ENCODE peak calls at places on chromosome 10, in six cellular contexts. J, S, W, O, F and R are unnamed samples. For H3K4me1, the result is how much of the 10 kb centered on the place peaks cover.

GRCh38 chr10:13720699-13721098 is 133.9 kb downstream of the PRPF18 start:
- DNase-seq in F (no peak), S (no peak), O (no peak), W (no peak), J (no peak), R (no peak)

GRCh38 chr10:71396084-71396713 is 521 bp upstream of the CDH23 start:
- DNase-seq in O (peak), J (no peak), S (peak), F (peak), W (no peak), R (peak)

GRCh38 chr10:86665868-86666267 is 2.4 kb upstream of the LDB3 start:
- DNase-seq in W (no peak), S (no peak), F (no peak), O (no peak), J (no peak), R (no peak)

GRCh38 chr10:95906675-95907453 is 911 bp upstream of the CC2D2B start:
- DNase-seq in J (peak), F (peak), O (peak), W (no peak), S (no peak), R (no peak)

GRCh38 chr10:77459905-77460304 is 177.7 kb downstream of the KCNMA1 start:
- DNase-seq in S (no peak), F (no peak), O (no peak), J (no peak), W (no peak), R (no peak)

GRCh38 chr10:72093450-72093849 is 5.1 kb upstream of the SPOCK2 start:
- DNase-seq in J (no peak), O (no peak), S (no peak), F (no peak), W (no peak), R (no peak)

GRCh38 chr10:91013985-91014384 is 93.1 kb upstream of the ANKRD1 start:
- DNase-seq in J (no peak), W (no peak), F (no peak), S (no peak), O (no peak), R (no peak)

GRCh38 chr10:100510533-100511308 is 8.9 kb downstream of the SEC31B start:
- DNase-seq in S (no peak), W (peak), O (peak), F (no peak), J (no peak), R (no peak)

GRCh38 chr10:131972474-131973071 is 9.2 kb downstream of the BNIP3 start:
- DNase-seq in S (no peak), O (no peak), W (no peak), F (no peak), J (no peak), R (no peak)

GRCh38 chr10:86968994-86969355 is 693 bp downstream of the ADIRF start:
- DNase-seq in F (no peak), S (no peak), W (no peak), J (no peak), O (peak), R (peak)

GRCh38 chr10:93576888-93577287 is 10.4 kb downstream of the FFAR4 start:
- DNase-seq in O (no peak), J (no peak), W (no peak), F (no peak), S (no peak), R (no peak)

GRCh38 chr10:115958043-115958442 is 315.0 kb downstream of the GFRA1 start:
- DNase-seq in F (no peak), S (no peak), J (no peak), O (no peak), W (no peak), R (no peak)

GRCh38 chr10:47054936-47055335 is 143.7 kb downstream of the PTPN20 start:
- DNase-seq in W (no peak), S (no peak), J (no peak), F (peak), O (peak), R (peak)

GRCh38 chr10:117697402-117697801 is 154.9 kb downstream of the EMX2 start:
- DNase-seq in W (no peak), O (no peak), F (no peak), J (no peak), S (no peak), R (no peak)

GRCh38 chr10:82883588-82883987 is 1008.6 kb downstream of the NRG3 start:
- DNase-seq in J (no peak), F (no peak), W (no peak), S (no peak), O (no peak), R (no peak)

DNA sequence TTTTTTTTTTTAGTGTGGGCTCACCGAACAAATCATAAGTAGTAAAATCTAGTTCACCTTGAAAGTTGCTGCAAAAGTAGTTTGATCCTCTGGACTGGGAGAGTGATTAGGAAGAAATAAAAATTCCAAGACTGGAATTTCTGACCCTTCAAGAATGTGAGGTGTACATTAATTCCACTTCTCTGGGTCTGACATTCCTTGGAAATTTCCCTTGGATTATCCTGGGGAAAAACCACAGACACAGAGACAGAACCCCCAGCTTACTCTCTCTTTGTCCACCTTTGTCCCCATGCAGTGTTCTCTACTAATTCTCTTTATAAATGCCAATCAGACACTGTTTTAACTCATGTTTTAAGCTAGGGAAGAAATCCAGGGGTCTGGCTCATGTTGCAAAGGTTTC is 86.2 kb downstream of the BAMBI start:
- DNase-seq in W (no peak), O (no peak), F (no peak), S (no peak), J (no peak), R (no peak)
- H3K4me1 ChIP-seq in W (under half), O (under half), F (under half), S (under half), J (under half), R (under half)

GRCh38 chr10:52950578-52950977 is 178.0 kb upstream of the MBL2 start:
- DNase-seq in W (no peak), F (no peak), O (no peak), J (no peak), S (no peak), R (no peak)
- TF ChIP-seq POLR2AphosphoS5 in W (no peak), F (no peak), O (no peak), J (no peak), S (no peak), R (no peak)

GRCh38 chr10:59873924-59874323 is 32.4 kb downstream of the CCDC6 start:
- DNase-seq in S (no peak), W (no peak), O (no peak), J (no peak), F (no peak), R (no peak)
- H3K4me1 ChIP-seq in S (under half), W (under half), O (under half), J (under half), F (half or more), R (half or more)

DNA sequence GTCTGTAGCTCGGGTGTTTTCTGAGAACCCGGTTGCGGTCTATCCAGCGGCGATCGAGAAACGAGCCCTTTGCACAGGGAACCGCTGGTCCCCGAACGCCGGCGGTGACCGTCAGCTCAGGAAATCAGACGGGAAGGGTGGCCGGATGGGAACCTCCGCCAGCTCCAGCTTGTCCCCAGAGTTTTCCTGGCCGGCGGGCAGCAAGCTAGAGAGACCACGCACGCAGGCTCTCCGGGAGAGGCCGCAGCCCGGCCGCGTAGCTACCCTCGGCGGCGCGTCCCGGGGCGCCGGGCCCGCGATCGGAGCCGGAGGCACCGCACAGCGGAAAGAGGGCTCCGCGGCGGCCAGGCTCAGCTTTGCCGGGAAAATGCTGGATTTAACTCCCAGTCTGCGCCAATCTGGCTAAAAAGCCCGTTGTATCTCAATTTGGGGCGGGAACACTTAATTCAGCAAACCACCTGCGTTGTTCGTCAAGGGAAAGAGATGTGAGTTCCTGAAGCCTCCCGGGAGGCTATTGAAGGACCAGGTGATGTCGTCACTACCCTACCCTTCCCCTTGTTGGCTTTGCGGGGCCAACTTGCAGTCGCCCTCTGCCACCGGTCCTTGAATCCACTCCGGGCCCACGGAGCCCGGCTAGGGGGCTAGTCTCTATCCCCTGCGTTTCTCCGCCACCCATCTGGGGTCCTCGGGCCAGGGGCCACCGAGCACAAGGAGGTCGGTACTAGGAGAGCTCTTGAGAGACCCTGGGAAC is 859 bp upstream of the CH25H start:
- DNase-seq in S (peak), O (no peak), W (peak), F (peak), J (no peak), R (no peak)
- TF ChIP-seq POLR2AphosphoS5 in S (peak), O (no peak), W (no peak), F (no peak), J (no peak), R (no peak)

GRCh38 chr10:43921881-43922280 is 273.2 kb upstream of the ZNF32 start:
- DNase-seq in J (no peak), O (no peak), S (no peak), F (no peak), W (no peak), R (peak)
- H3K4me1 ChIP-seq in J (under half), O (under half), S (under half), F (under half), W (under half), R (under half)

GRCh38 chr10:61776615-61777266 is 114.0 kb downstream of the CABCOCO1 start:
- DNase-seq in O (no peak), S (no peak), J (no peak), W (no peak), F (no peak), R (no peak)

GRCh38 chr10:61780732-61781131 is 118.0 kb downstream of the CABCOCO1 start:
- DNase-seq in J (no peak), W (no peak), F (no peak), S (no peak), O (no peak), R (no peak)

GRCh38 chr10:61779276-61779675 is 116.5 kb downstream of the CABCOCO1 start:
- DNase-seq in O (no peak), F (no peak), W (no peak), J (no peak), S (no peak), R (no peak)

GRCh38 chr10:61779950-61780659 is 117.4 kb downstream of the CABCOCO1 start:
- DNase-seq in S (no peak), O (no peak), W (no peak), F (no peak), J (no peak), R (no peak)

DNA sequence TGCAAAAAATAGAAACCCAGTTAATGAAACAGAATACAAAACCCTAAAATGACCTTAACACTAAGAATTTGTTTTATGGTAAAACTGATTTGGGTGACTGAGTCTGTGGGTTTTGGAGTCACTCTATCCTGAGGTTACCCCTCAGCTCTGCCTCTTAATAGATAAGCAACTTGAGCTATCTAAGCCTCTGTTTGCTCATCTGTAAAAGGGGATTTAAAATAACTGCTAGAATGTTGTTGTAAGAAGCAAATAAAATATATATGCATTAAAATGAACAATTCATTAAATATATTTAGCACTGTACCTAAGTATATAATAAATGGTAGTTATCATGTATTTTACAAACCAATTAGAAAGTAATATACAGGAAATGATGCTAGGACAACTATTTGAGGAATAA is 115.4 kb downstream of the CABCOCO1 start:
- DNase-seq in S (no peak), J (no peak), O (no peak), F (no peak), W (no peak), R (no peak)
- TF ChIP-seq POLR2AphosphoS5 in S (no peak), J (no peak), O (no peak), F (no peak), W (no peak), R (no peak)

GRCh38 chr10:109902992-109903947 is 20.0 kb downstream of the XPNPEP1 start:
- DNase-seq in W (no peak), F (no peak), S (no peak), O (no peak), J (no peak), R (no peak)

GRCh38 chr10:109895848-109896247 is 27.5 kb downstream of the XPNPEP1 start:
- DNase-seq in S (no peak), F (no peak), W (no peak), J (no peak), O (no peak), R (no peak)

GRCh38 chr10:109898007-109898406 is 25.3 kb downstream of the XPNPEP1 start:
- DNase-seq in J (no peak), F (no peak), S (no peak), O (no peak), W (no peak), R (no peak)

GRCh38 chr10:109898666-109899577 is 24.4 kb downstream of the XPNPEP1 start:
- DNase-seq in J (no peak), W (no peak), O (no peak), F (no peak), S (no peak), R (no peak)

DNA sequence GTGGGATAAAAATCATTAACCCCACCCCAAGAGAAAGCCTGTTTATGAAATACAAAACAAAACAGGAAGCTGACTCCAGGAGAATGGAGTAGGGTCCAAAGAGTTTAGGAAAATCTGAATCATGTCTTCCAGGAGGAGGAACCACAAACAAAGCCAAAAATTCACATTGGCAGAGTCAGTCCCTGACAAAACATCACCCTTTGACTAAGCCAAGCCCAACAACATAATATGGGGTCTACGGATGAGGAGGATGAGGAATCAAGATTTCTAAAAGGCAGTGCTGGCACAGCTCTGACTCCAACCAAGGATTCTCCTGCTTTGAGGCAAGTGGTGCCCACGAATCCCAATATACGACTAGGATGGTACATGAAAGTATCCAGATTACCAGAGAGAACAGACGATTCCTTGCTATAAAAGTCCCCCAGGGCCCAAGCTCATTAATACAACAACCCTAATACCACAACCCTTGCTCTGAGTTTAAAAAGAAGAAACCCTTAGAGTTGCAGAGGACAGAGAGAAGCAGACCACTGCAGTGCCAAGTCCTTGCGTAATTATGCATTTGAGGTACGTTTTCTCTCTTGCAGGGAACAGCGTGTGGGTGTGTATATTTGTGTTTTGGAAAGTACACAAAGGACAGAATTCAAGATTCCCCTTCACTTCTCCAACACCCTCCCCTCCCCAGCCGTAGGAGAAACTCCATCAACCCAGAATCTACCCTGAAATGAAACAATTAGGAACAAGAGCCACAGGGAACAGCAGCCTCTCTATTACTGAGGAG is 23.5 kb downstream of the XPNPEP1 start:
- DNase-seq in O (no peak), F (no peak), J (no peak), W (peak), S (no peak), R (no peak)
- H3K4me1 ChIP-seq in O (under half), F (half or more), J (under half), W (under half), S (under half), R (half or more)